ENCODE peak calls at places on chromosomes 3 and 15, in seven cellular contexts. X, A, Q, W, P, Z and I are unnamed samples.

GRCh38 chr3:78455737-78456136 is 1312.1 kb downstream of the ROBO1 start:
- DNase-seq in Q (no peak), W (no peak), A (no peak), X (no peak), P (no peak), Z (no peak), I (no peak)

GRCh38 chr15:75578206-75578947 is 738 bp downstream of the PTPN9 start:
- DNase-seq in Q (peak; percentile 71), X (peak; percentile 52), Z (no peak), A (peak; percentile 13), P (no peak), W (no peak), I (peak; percentile 57)

GRCh38 chr3:126512916-126513650 is 4.5 kb downstream of the UROC1 start:
- DNase-seq in A (no peak), Q (no peak), Z (peak; percentile 54), P (no peak), W (no peak), X (no peak), I (peak; percentile 34)

GRCh38 chr3:16907245-16907644 is 22.5 kb downstream of the PLCL2 start:
- DNase-seq in P (no peak), X (no peak), A (no peak), W (no peak), Z (no peak), Q (no peak), I (no peak)

GRCh38 chr3:60953406-60953805 is 297.8 kb downstream of the FHIT start:
- DNase-seq in X (no peak), A (no peak), Z (no peak), Q (no peak), W (no peak), P (no peak), I (no peak)

GRCh38 chr3:124903896-124904879 is 17.0 kb upstream of the ITGB5 start:
- DNase-seq in Z (no peak), Q (no peak), W (no peak), A (no peak), P (no peak), X (no peak), I (no peak)

GRCh38 chr3:58647661-58648141 is 18.9 kb downstream of the FAM3D start:
- DNase-seq in X (no peak), Q (no peak), Z (no peak), W (no peak), P (no peak), A (peak; percentile 61), I (no peak)

GRCh38 chr3:165196577-165197561 is 685 bp upstream of the SLITRK3 start:
- DNase-seq in Q (no peak), W (no peak), P (no peak), Z (peak; percentile 31), X (no peak), A (no peak), I (peak; percentile 23)

GRCh38 chr3:32220006-32220405 is 18.5 kb upstream of the CMTM8 start:
- DNase-seq in X (no peak), Z (no peak), A (no peak), P (no peak), Q (no peak), W (no peak), I (no peak)

GRCh38 chr15:35329521-35329921 is 216.4 kb downstream of the DPH6 start:
- DNase-seq in X (no peak), P (no peak), Q (no peak), A (no peak), W (no peak), Z (no peak), I (no peak)

GRCh38 chr3:101778385-101779046 is 495 bp upstream of the NXPE3 start:
- DNase-seq in A (no peak), Z (no peak), P (no peak), X (no peak), W (no peak), Q (no peak), I (no peak)

GRCh38 chr15:56126409-56126808 is 117.3 kb downstream of the RFX7 start:
- DNase-seq in P (no peak), X (no peak), W (no peak), Z (no peak), Q (no peak), A (no peak), I (no peak)
- H3K9me3 ChIP-seq in P (peaks cover 8% of the 10 kb centered on the region), X (peaks cover 12% of the 10 kb centered on the region), W (no peaks in the 10 kb centered on the region), Z (peaks cover 5% of the 10 kb centered on the region), Q (no peaks in the 10 kb centered on the region), A (peaks cover 3% of the 10 kb centered on the region), I (peaks cover 20% of the 10 kb centered on the region)

GRCh38 chr3:182315313-182315712 is 478.0 kb upstream of the ATP11B start:
- DNase-seq in W (no peak), Z (peak; percentile 41), P (no peak), A (no peak), Q (no peak), X (no peak), I (no peak)
- H3K9me3 ChIP-seq in W (no peaks in the 10 kb centered on the region), Z (no peaks in the 10 kb centered on the region), P (peaks cover 9% of the 10 kb centered on the region), A (no peaks in the 10 kb centered on the region), Q (peaks cover under 1% of the 10 kb centered on the region), X (no peaks in the 10 kb centered on the region), I (peaks cover 10% of the 10 kb centered on the region)

GRCh38 chr15:20294651-20295237 is 246.9 kb downstream of the GOLGA6L6 start:
- DNase-seq in X (no peak), Q (no peak), P (no peak), A (no peak), Z (peak; percentile 80), W (no peak), I (peak; percentile 63)
- H3K9me3 ChIP-seq in X (no peaks in the 10 kb centered on the region), Q (no peaks in the 10 kb centered on the region), P (peaks cover 22% of the 10 kb centered on the region), A (no peaks in the 10 kb centered on the region), Z (no peaks in the 10 kb centered on the region), W (no peaks in the 10 kb centered on the region), I (no peaks in the 10 kb centered on the region)

DNA sequence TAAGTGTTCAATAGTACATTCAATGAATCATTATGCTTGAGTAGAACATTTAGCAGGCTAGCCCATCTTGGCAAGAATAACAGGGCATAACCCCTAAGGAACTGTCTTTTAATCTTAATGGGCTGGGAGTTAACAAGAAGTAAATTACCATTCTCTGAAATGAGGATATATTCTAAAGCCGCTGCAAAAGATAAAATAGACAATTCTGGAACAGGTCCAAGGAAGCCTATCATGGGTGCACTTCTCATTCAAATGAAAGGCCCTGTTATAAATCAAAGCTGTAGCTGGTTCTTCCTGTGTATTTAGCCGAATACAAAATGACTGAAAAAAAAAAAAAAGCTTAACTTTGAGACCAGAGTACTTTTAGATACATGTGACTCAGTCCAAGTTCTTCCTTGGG is 15.6 kb downstream of the MTHFS start:
- DNase-seq in P (no peak), X (no peak), Z (no peak), W (no peak), A (no peak), Q (no peak), I (no peak)
- H3K9me3 ChIP-seq in P (peaks cover 13% of the 10 kb centered on the region), X (peaks cover 15% of the 10 kb centered on the region), Z (peaks cover 5% of the 10 kb centered on the region), W (no peaks in the 10 kb centered on the region), A (no peaks in the 10 kb centered on the region), Q (peaks cover 5% of the 10 kb centered on the region), I (peaks cover 15% of the 10 kb centered on the region)

DNA sequence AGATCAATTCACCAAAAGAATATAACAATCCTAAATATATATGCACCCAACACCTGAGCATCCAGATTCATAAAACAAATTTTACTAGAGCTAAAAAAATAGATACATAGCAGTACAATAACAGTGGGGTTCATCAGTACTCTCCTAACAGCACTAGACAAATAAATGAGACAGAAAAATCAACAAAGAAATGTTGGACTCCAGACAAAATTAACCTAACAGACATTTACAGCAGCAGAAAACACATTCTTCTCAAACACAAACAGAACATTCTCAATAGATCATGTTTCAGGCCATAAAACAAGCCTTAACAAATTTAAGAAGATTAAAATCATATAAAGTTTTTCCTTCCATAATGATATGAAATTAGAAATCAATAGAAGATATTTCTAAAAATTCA is 124.8 kb upstream of the NECTIN3 start:
- DNase-seq in W (no peak), Z (no peak), X (no peak), Q (no peak), P (no peak), A (no peak), I (no peak)
- H3K9me3 ChIP-seq in W (no peaks in the 10 kb centered on the region), Z (peaks cover 2% of the 10 kb centered on the region), X (peaks cover 4% of the 10 kb centered on the region), Q (no peaks in the 10 kb centered on the region), P (peaks cover 46% of the 10 kb centered on the region), A (no peaks in the 10 kb centered on the region), I (peaks cover 22% of the 10 kb centered on the region)

GRCh38 chr3:27724459-27725197 is 2.5 kb upstream of the EOMES start:
- DNase-seq in A (no peak), Q (no peak), W (no peak), X (no peak), Z (no peak), P (no peak), I (no peak)

GRCh38 chr3:27723803-27724458 is 1.8 kb upstream of the EOMES start:
- DNase-seq in Z (no peak), A (no peak), Q (no peak), X (no peak), W (no peak), P (no peak), I (no peak)

GRCh38 chr3:27721717-27722564 is at the start of gene EOMES:
- DNase-seq in A (peak; percentile 55), Q (peak; percentile 64), Z (no peak), W (no peak), P (no peak), X (peak; percentile 91), I (peak; percentile 60)

GRCh38 chr3:27720899-27721716 is 1.0 kb downstream of the EOMES start:
- DNase-seq in Z (peak; percentile 80), P (no peak), Q (peak; percentile 60), A (peak; percentile 23), X (peak; percentile 65), W (no peak), I (no peak)

GRCh38 chr3:27722957-27723802 is 1.1 kb upstream of the EOMES start:
- DNase-seq in A (no peak), W (no peak), Z (no peak), Q (no peak), X (no peak), P (no peak), I (no peak)
- H3K9me3 ChIP-seq in A (no peaks in the 10 kb centered on the region), W (no peaks in the 10 kb centered on the region), Z (no peaks in the 10 kb centered on the region), Q (no peaks in the 10 kb centered on the region), X (no peaks in the 10 kb centered on the region), P (no peaks in the 10 kb centered on the region), I (no peaks in the 10 kb centered on the region)

GRCh38 chr3:4334548-4334947 is 31.4 kb downstream of the SETMAR start:
- DNase-seq in A (no peak), P (no peak), W (no peak), Z (no peak), Q (no peak), X (no peak), I (no peak)

GRCh38 chr3:4335840-4336579 is 32.8 kb downstream of the SETMAR start:
- DNase-seq in P (no peak), W (no peak), A (no peak), X (no peak), Q (no peak), Z (no peak), I (no peak)

GRCh38 chr3:4332991-4333390 is 29.8 kb downstream of the SETMAR start:
- DNase-seq in Z (no peak), P (no peak), Q (no peak), W (no peak), A (no peak), X (no peak), I (no peak)

GRCh38 chr3:4332111-4332510 is 28.9 kb downstream of the SETMAR start:
- DNase-seq in Q (no peak), Z (no peak), W (no peak), A (no peak), P (no peak), X (no peak), I (no peak)

DNA sequence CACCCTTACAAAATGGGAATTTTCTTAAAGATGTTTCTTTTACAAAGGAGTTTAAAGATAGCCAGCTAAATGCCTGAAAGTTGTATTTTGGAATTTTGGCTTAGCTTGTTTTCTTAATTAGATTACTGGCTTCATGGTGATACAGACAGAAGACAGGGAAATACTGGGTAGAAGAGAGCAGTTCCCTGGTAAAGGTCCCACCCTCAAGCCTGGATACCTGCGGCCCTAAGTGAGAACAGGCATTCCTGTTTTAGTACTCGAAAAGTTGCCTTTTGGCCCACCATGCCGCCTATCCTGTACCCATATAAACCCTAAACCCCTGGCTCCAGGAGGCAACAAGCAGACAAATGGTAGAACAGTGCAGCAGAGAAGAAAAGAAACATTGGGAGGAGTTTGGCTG is 29.4 kb downstream of the SETMAR start:
- DNase-seq in A (no peak), Z (no peak), W (no peak), P (no peak), Q (no peak), X (no peak), I (no peak)
- H3K9me3 ChIP-seq in A (no peaks in the 10 kb centered on the region), Z (no peaks in the 10 kb centered on the region), W (no peaks in the 10 kb centered on the region), P (no peaks in the 10 kb centered on the region), Q (no peaks in the 10 kb centered on the region), X (no peaks in the 10 kb centered on the region), I (peaks cover 4% of the 10 kb centered on the region)